ENCODE peak calls at places on chromosomes 3 and 15, in nine cellular contexts. One of them, this sample, is unnamed.

GRCh38 chr3:119795849-119796248 is 13.9 kb downstream of the NR1I2 start:
- DNase-seq in K562: no peak
- DNase-seq in stomach: no peak
- DNase-seq in testis: no peak
- DNase-seq in uterus: no peak
- DNase-seq in AG09309: no peak
- DNase-seq in body of pancreas: no peak
- DNase-seq in endothelial cell of umbilical vein: no peak
- DNase-seq in adrenal gland: no peak
- DNase-seq in this sample: no peak

GRCh38 chr3:156626104-156626503 is 48.3 kb upstream of the TIPARP start:
- DNase-seq in stomach: no peak
- DNase-seq in uterus: no peak
- DNase-seq in testis: no peak
- DNase-seq in AG09309: no peak
- DNase-seq in body of pancreas: no peak
- DNase-seq in K562: no peak
- DNase-seq in endothelial cell of umbilical vein: no peak
- DNase-seq in adrenal gland: no peak
- DNase-seq in this sample: no peak

GRCh38 chr3:46863261-46863782 is at the start of gene MYL3:
- DNase-seq in body of pancreas: no peak
- DNase-seq in adrenal gland: no peak
- DNase-seq in AG09309: no peak
- DNase-seq in testis: no peak
- DNase-seq in stomach: no peak
- DNase-seq in K562: no peak
- DNase-seq in uterus: peak; percentile 7
- DNase-seq in endothelial cell of umbilical vein: no peak
- DNase-seq in this sample: no peak

GRCh38 chr15:31338318-31338878 is 11.8 kb downstream of the KLF13 start:
- DNase-seq in AG09309: no peak
- DNase-seq in endothelial cell of umbilical vein: no peak
- DNase-seq in stomach: peak; percentile 62
- DNase-seq in adrenal gland: no peak
- DNase-seq in K562: no peak
- DNase-seq in testis: peak; percentile 58
- DNase-seq in body of pancreas: peak; percentile 56
- DNase-seq in uterus: peak; percentile 29
- DNase-seq in this sample: no peak

GRCh38 chr3:45277636-45278035 is 51.5 kb upstream of the TMEM158 start:
- DNase-seq in adrenal gland: no peak
- DNase-seq in endothelial cell of umbilical vein: no peak
- DNase-seq in K562: no peak
- DNase-seq in testis: no peak
- DNase-seq in AG09309: no peak
- DNase-seq in stomach: no peak
- DNase-seq in uterus: no peak
- DNase-seq in body of pancreas: no peak
- DNase-seq in this sample: no peak

GRCh38 chr3:72086051-72086711 is 301.2 kb upstream of the PROK2 start:
- DNase-seq in AG09309: peak; percentile 13
- DNase-seq in K562: peak; percentile 88
- DNase-seq in adrenal gland: no peak
- DNase-seq in testis: peak; percentile 54
- DNase-seq in stomach: no peak
- DNase-seq in uterus: no peak
- DNase-seq in endothelial cell of umbilical vein: no peak
- DNase-seq in body of pancreas: no peak
- DNase-seq in this sample: peak; percentile 72

GRCh38 chr3:13113346-13114335 is 40.4 kb upstream of the IQSEC1 start:
- DNase-seq in AG09309: no peak
- DNase-seq in K562: no peak
- DNase-seq in adrenal gland: no peak
- DNase-seq in uterus: no peak
- DNase-seq in stomach: no peak
- DNase-seq in body of pancreas: no peak
- DNase-seq in testis: no peak
- DNase-seq in endothelial cell of umbilical vein: no peak
- DNase-seq in this sample: no peak

GRCh38 chr15:90981681-90982080 is 12.7 kb downstream of the PRC1 start:
- DNase-seq in AG09309: no peak
- DNase-seq in testis: no peak
- DNase-seq in body of pancreas: no peak
- DNase-seq in adrenal gland: no peak
- DNase-seq in K562: no peak
- DNase-seq in uterus: no peak
- DNase-seq in endothelial cell of umbilical vein: no peak
- DNase-seq in stomach: no peak
- DNase-seq in this sample: no peak

GRCh38 chr3:65548848-65549625 is 489.7 kb downstream of the MAGI1 start:
- DNase-seq in K562: no peak
- DNase-seq in stomach: no peak
- DNase-seq in uterus: peak; percentile 16
- DNase-seq in body of pancreas: no peak
- DNase-seq in endothelial cell of umbilical vein: no peak
- DNase-seq in testis: peak; percentile 18
- DNase-seq in AG09309: no peak
- DNase-seq in adrenal gland: peak; percentile 16
- DNase-seq in this sample: no peak

GRCh38 chr15:101501703-101502373 is 12.3 kb upstream of the PCSK6 start:
- DNase-seq in body of pancreas: no peak
- DNase-seq in adrenal gland: peak; percentile 33
- DNase-seq in uterus: no peak
- DNase-seq in stomach: peak; percentile 48
- DNase-seq in K562: peak; percentile 67
- DNase-seq in AG09309: no peak
- DNase-seq in testis: peak; percentile 63
- DNase-seq in endothelial cell of umbilical vein: peak; percentile 34
- DNase-seq in this sample: no peak

GRCh38 chr3:183094711-183095110 is 4.6 kb downstream of the MCCC1 start:
- DNase-seq in endothelial cell of umbilical vein: no peak
- DNase-seq in body of pancreas: peak; percentile 52
- DNase-seq in uterus: no peak
- DNase-seq in stomach: no peak
- DNase-seq in adrenal gland: no peak
- DNase-seq in K562: no peak
- DNase-seq in AG09309: no peak
- DNase-seq in testis: no peak
- DNase-seq in this sample: no peak

GRCh38 chr3:133383175-133383574 is 16.7 kb upstream of the BFSP2 start:
- DNase-seq in AG09309: no peak
- DNase-seq in K562: no peak
- DNase-seq in adrenal gland: no peak
- DNase-seq in uterus: no peak
- DNase-seq in testis: no peak
- DNase-seq in stomach: peak; percentile 42
- DNase-seq in endothelial cell of umbilical vein: no peak
- DNase-seq in body of pancreas: peak; percentile 34
- DNase-seq in this sample: no peak

GRCh38 chr3:133387341-133387740 is 12.5 kb upstream of the BFSP2 start:
- DNase-seq in testis: peak; percentile 33
- DNase-seq in stomach: no peak
- DNase-seq in body of pancreas: no peak
- DNase-seq in endothelial cell of umbilical vein: no peak
- DNase-seq in AG09309: no peak
- DNase-seq in uterus: no peak
- DNase-seq in adrenal gland: no peak
- DNase-seq in K562: no peak
- DNase-seq in this sample: no peak

GRCh38 chr3:133381346-133382109 is 18.3 kb upstream of the BFSP2 start:
- DNase-seq in adrenal gland: no peak
- DNase-seq in K562: no peak
- DNase-seq in testis: no peak
- DNase-seq in AG09309: no peak
- DNase-seq in uterus: no peak
- DNase-seq in stomach: no peak
- DNase-seq in endothelial cell of umbilical vein: no peak
- DNase-seq in body of pancreas: peak; percentile 31
- DNase-seq in this sample: no peak

GRCh38 chr3:133386876-133387275 is 13.0 kb upstream of the BFSP2 start:
- DNase-seq in testis: no peak
- DNase-seq in endothelial cell of umbilical vein: no peak
- DNase-seq in AG09309: no peak
- DNase-seq in uterus: no peak
- DNase-seq in stomach: no peak
- DNase-seq in adrenal gland: no peak
- DNase-seq in K562: no peak
- DNase-seq in body of pancreas: no peak
- DNase-seq in this sample: no peak

GRCh38 chr3:133384331-133385027 is 15.4 kb upstream of the BFSP2 start:
- DNase-seq in testis: peak; percentile 73
- DNase-seq in stomach: peak; percentile 70
- DNase-seq in AG09309: no peak
- DNase-seq in adrenal gland: peak; percentile 67
- DNase-seq in body of pancreas: peak; percentile 68
- DNase-seq in endothelial cell of umbilical vein: peak; percentile 71
- DNase-seq in K562: peak; percentile 30
- DNase-seq in uterus: peak; percentile 50
- DNase-seq in this sample: peak; percentile 43
- TF ChIP-seq CTCF in testis: peak; percentile 43
- TF ChIP-seq CTCF in stomach: peak; percentile 78
- TF ChIP-seq CTCF in AG09309: peak; percentile 81
- TF ChIP-seq CTCF in adrenal gland: peak; percentile 91
- TF ChIP-seq CTCF in body of pancreas: peak; percentile 86
- TF ChIP-seq CTCF in endothelial cell of umbilical vein: peak; percentile 96
- TF ChIP-seq CTCF in K562: peak; percentile 58
- TF ChIP-seq CTCF in uterus: peak; percentile 77
- TF ChIP-seq CTCF in this sample: peak; percentile 52

GRCh38 chr3:99298661-99299060 is 339.7 kb upstream of the COL8A1 start:
- DNase-seq in testis: no peak
- DNase-seq in stomach: no peak
- DNase-seq in AG09309: no peak
- DNase-seq in K562: no peak
- DNase-seq in body of pancreas: no peak
- DNase-seq in endothelial cell of umbilical vein: no peak
- DNase-seq in uterus: no peak
- DNase-seq in adrenal gland: no peak
- DNase-seq in this sample: no peak
- H3K4me3 ChIP-seq in testis: no peak overlapping the region
- H3K4me3 ChIP-seq in stomach: no peak overlapping the region
- H3K4me3 ChIP-seq in AG09309: no peak overlapping the region
- H3K4me3 ChIP-seq in K562: no peak overlapping the region
- H3K4me3 ChIP-seq in body of pancreas: no peak overlapping the region
- H3K4me3 ChIP-seq in endothelial cell of umbilical vein: no peak overlapping the region
- H3K4me3 ChIP-seq in uterus: no peak overlapping the region
- H3K4me3 ChIP-seq in adrenal gland: no peak overlapping the region
- H3K4me3 ChIP-seq in this sample: no peak overlapping the region

DNA sequence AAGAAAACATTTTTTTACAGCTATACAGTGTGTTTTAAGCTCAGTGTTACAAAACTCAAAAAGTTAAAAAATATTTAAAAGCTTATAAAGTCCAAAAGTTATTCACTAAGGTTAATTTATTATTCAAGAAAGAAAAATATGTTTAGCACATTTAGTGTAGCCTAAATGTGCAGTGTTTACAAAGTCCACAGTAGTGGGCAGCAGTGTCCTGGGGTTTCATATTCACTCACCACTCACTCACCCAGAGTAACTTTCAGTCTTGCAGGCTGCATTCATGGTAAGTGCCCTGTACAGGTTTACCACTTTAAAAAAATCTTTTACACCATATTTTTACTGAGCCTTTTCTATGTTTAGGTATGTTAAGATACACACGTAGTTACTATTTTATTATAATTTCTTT is 300.2 kb upstream of the TRIM42 start:
- DNase-seq in testis: no peak
- DNase-seq in adrenal gland: no peak
- DNase-seq in endothelial cell of umbilical vein: peak; percentile 8
- DNase-seq in uterus: no peak
- DNase-seq in stomach: no peak
- DNase-seq in AG09309: no peak
- DNase-seq in K562: no peak
- DNase-seq in body of pancreas: no peak
- DNase-seq in this sample: peak; percentile 6
- TF ChIP-seq CTCF in testis: no peak
- TF ChIP-seq CTCF in adrenal gland: no peak
- TF ChIP-seq CTCF in endothelial cell of umbilical vein: no peak
- TF ChIP-seq CTCF in uterus: no peak
- TF ChIP-seq CTCF in stomach: no peak
- TF ChIP-seq CTCF in AG09309: peak; percentile 9
- TF ChIP-seq CTCF in K562: no peak
- TF ChIP-seq CTCF in body of pancreas: no peak
- TF ChIP-seq CTCF in this sample: peak; percentile 1

GRCh38 chr3:58013099-58013498 is 4.9 kb downstream of the FLNB start:
- DNase-seq in stomach: no peak
- DNase-seq in adrenal gland: no peak
- DNase-seq in AG09309: no peak
- DNase-seq in K562: no peak
- DNase-seq in uterus: no peak
- DNase-seq in testis: no peak
- DNase-seq in endothelial cell of umbilical vein: no peak
- DNase-seq in body of pancreas: no peak
- DNase-seq in this sample: no peak

GRCh38 chr3:58012302-58012701 is 4.1 kb downstream of the FLNB start:
- DNase-seq in endothelial cell of umbilical vein: no peak
- DNase-seq in testis: no peak
- DNase-seq in body of pancreas: no peak
- DNase-seq in uterus: no peak
- DNase-seq in K562: no peak
- DNase-seq in stomach: no peak
- DNase-seq in adrenal gland: no peak
- DNase-seq in AG09309: no peak
- DNase-seq in this sample: no peak

GRCh38 chr3:58011580-58011979 is 3.4 kb downstream of the FLNB start:
- DNase-seq in K562: no peak
- DNase-seq in uterus: no peak
- DNase-seq in stomach: no peak
- DNase-seq in body of pancreas: no peak
- DNase-seq in adrenal gland: no peak
- DNase-seq in AG09309: no peak
- DNase-seq in testis: no peak
- DNase-seq in endothelial cell of umbilical vein: no peak
- DNase-seq in this sample: no peak

GRCh38 chr3:58015524-58015915 is 7.3 kb downstream of the FLNB start:
- DNase-seq in stomach: no peak
- DNase-seq in AG09309: no peak
- DNase-seq in K562: no peak
- DNase-seq in endothelial cell of umbilical vein: no peak
- DNase-seq in testis: no peak
- DNase-seq in adrenal gland: no peak
- DNase-seq in body of pancreas: no peak
- DNase-seq in uterus: no peak
- DNase-seq in this sample: no peak

DNA sequence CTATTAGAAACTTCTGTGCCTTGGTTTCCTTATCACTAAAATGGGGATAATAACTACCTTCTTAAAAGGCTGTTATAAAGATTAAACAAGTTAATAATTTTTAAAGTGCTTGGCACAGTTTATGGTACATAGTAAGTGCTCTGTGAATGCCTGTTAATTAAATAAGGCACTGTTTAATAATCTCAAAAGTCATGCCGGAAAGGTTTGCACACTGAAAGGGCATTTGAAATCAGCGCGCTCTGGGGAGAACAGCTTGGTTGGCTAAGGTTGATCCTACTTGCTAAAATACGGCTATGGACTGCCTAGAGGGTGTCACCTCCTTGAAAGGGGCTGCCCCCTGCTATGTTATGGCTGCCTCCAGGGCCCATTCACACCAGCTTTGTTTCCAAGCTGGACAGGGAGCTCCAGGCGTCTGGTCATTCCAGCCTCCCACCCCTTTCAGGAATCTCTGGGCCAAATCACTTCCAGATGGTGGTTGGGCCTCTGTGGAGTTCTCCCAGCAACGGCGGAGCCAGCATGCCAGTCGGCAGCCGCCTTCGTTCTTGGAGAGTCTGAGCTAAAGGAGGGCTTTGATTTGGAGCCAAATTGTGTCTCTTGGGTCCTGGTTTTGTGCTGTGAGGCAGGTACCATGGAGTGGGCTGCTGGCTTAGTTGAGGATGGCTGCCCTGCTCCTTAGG is 5.9 kb downstream of the FLNB start:
- DNase-seq in stomach: peak; percentile 39
- DNase-seq in K562: no peak
- DNase-seq in body of pancreas: no peak
- DNase-seq in testis: peak; percentile 61
- DNase-seq in AG09309: peak; percentile 83
- DNase-seq in uterus: peak; percentile 74
- DNase-seq in endothelial cell of umbilical vein: peak; percentile 58
- DNase-seq in adrenal gland: no peak
- DNase-seq in this sample: peak; percentile 94
- H3K4me3 ChIP-seq in stomach: no peak overlapping the region
- H3K4me3 ChIP-seq in K562: no peak overlapping the region
- H3K4me3 ChIP-seq in body of pancreas: no peak overlapping the region
- H3K4me3 ChIP-seq in testis: no peak overlapping the region
- H3K4me3 ChIP-seq in AG09309: no peak overlapping the region
- H3K4me3 ChIP-seq in uterus: no peak overlapping the region
- H3K4me3 ChIP-seq in endothelial cell of umbilical vein: peak overlapping the region; percentile 19
- H3K4me3 ChIP-seq in adrenal gland: no peak overlapping the region
- H3K4me3 ChIP-seq in this sample: no peak overlapping the region